ENCODE peak calls at places on chromosome 3, in seven cellular contexts. H is NCI-H1105, A is HAP-1, Y is spleen, E is HFFc6, M is NCI-H774, T is T-helper 1 cell. V is an unnamed sample.

GRCh38 chr3:186219211-186219638 is 110.3 kb upstream of the ETV5 start:
- DNase-seq in T (no peak), Y (no peak), A (no peak), M (no peak), H (no peak), E (no peak), V (no peak)

GRCh38 chr3:134708671-134709070 is 57.8 kb upstream of the KY start:
- DNase-seq in A (no peak), Y (no peak), H (no peak), E (peak; percentile 53), M (no peak), T (no peak), V (no peak)

GRCh38 chr3:170419301-170420087 is 826 bp downstream of the CLDN11 start:
- DNase-seq in A (no peak), Y (peak; percentile 72), H (no peak), M (no peak), T (no peak), E (no peak), V (no peak)

GRCh38 chr3:197093871-197094270 is 64.3 kb upstream of the MELTF start:
- DNase-seq in A (no peak), M (no peak), T (no peak), E (no peak), H (no peak), Y (no peak), V (no peak)

GRCh38 chr3:150469031-150469930 is 61.2 kb downstream of the TSC22D2 start:
- DNase-seq in H (no peak), E (peak; percentile 98), Y (no peak), M (no peak), A (no peak), T (no peak), V (peak; percentile 85)

GRCh38 chr3:34276342-34276741 is 477.9 kb downstream of the PDCD6IP start:
- DNase-seq in H (no peak), M (no peak), Y (no peak), E (no peak), A (no peak), T (no peak), V (no peak)

GRCh38 chr3:37197810-37198371 is 23.5 kb upstream of the LRRFIP2 start:
- DNase-seq in E (peak; percentile 89), A (peak; percentile 25), T (no peak), M (no peak), Y (no peak), H (no peak), V (no peak)

GRCh38 chr3:12178091-12178820 is 19.5 kb upstream of the TIMP4 start:
- DNase-seq in E (no peak), H (no peak), T (no peak), Y (no peak), M (no peak), A (no peak), V (no peak)

GRCh38 chr3:38039899-38040261 is 872 bp downstream of the DLEC1 start:
- DNase-seq in E (peak; percentile 46), T (peak; percentile 23), M (no peak), H (no peak), A (no peak), Y (peak; percentile 89), V (no peak)

GRCh38 chr3:13002398-13003124 is 70.7 kb downstream of the IQSEC1 start:
- DNase-seq in E (no peak), Y (no peak), H (no peak), T (no peak), M (no peak), A (peak; percentile 72), V (no peak)

GRCh38 chr3:23241256-23241655 is 38.1 kb downstream of the UBE2E2 start:
- DNase-seq in A (peak; percentile 32), H (no peak), M (no peak), T (no peak), Y (no peak), E (no peak), V (no peak)

GRCh38 chr3:167287308-167287707 is 92.8 kb downstream of the ZBBX start:
- DNase-seq in Y (no peak), E (no peak), A (no peak), T (no peak), M (no peak), H (no peak), V (no peak)

GRCh38 chr3:190384241-190384863 is 3.6 kb upstream of the CLDN16 start:
- DNase-seq in E (peak; percentile 49), A (no peak), H (peak; percentile 27), T (no peak), M (peak; percentile 79), Y (no peak), V (no peak)

GRCh38 chr3:106326941-106327765 is 458.3 kb upstream of the CBLB start:
- DNase-seq in H (no peak), A (no peak), Y (no peak), T (no peak), M (no peak), E (no peak), V (no peak)

GRCh38 chr3:61936344-61936937 is 375.1 kb downstream of the PTPRG start:
- DNase-seq in A (no peak), E (peak; percentile 11), M (peak; percentile 0), T (no peak), H (no peak), Y (no peak), V (no peak)

GRCh38 chr3:14139771-14140170 is 14.9 kb downstream of the TMEM43 start:
- DNase-seq in A (no peak), M (no peak), Y (no peak), E (no peak), T (no peak), H (no peak), V (no peak)

GRCh38 chr3:82353281-82354171 is 592.1 kb upstream of the GBE1 start:
- DNase-seq in H (peak; percentile 60), T (no peak), M (peak; percentile 36), Y (no peak), E (no peak), A (no peak), V (no peak)

GRCh38 chr3:28247286-28247685 is 5.9 kb downstream of the CMC1 start:
- DNase-seq in Y (no peak), A (no peak), H (no peak), T (no peak), M (no peak), E (no peak), V (no peak)

GRCh38 chr3:127694467-127695215 is 21.9 kb downstream of the ABTB1 start:
- DNase-seq in A (no peak), M (peak; percentile 65), T (no peak), H (peak; percentile 49), Y (peak; percentile 90), E (peak; percentile 13), V (no peak)

GRCh38 chr3:131143802-131144201 is 117.1 kb downstream of the NEK11 start:
- DNase-seq in T (no peak), E (no peak), Y (no peak), M (no peak), H (no peak), A (no peak), V (no peak)

GRCh38 chr3:53254810-53255359 is 937 bp downstream of the TKT start:
- DNase-seq in T (peak; percentile 19), A (peak; percentile 67), M (no peak), E (peak; percentile 34), Y (peak; percentile 92), H (peak; percentile 18), V (no peak)

GRCh38 chr3:153349138-153349499 is 187.1 kb downstream of the RAP2B start:
- DNase-seq in T (no peak), E (no peak), H (no peak), A (no peak), Y (no peak), M (no peak), V (no peak)

V was measured in AG04450.